ENCODE peak calls at places on chromosomes 4 and X, in six cellular contexts. One of them, this sample, is unnamed.

GRCh38 chrX:119605739-119606507 is at the start of gene NKRF:
- DNase-seq in dermis microvascular lymphatic vessel endothelial cell: peak; percentile 88
- DNase-seq in mesendoderm: peak; percentile 93
- DNase-seq in hippocampal formation: peak; percentile 78
- DNase-seq in heart right ventricle: peak; percentile 93
- DNase-seq in uterus: peak; percentile 94
- DNase-seq in this sample: peak; percentile 87

GRCh38 chr4:78293348-78293747 is 236.2 kb downstream of the FRAS1 start:
- DNase-seq in dermis microvascular lymphatic vessel endothelial cell: no peak
- DNase-seq in mesendoderm: no peak
- DNase-seq in hippocampal formation: no peak
- DNase-seq in heart right ventricle: no peak
- DNase-seq in uterus: no peak
- DNase-seq in this sample: no peak

GRCh38 chr4:98027827-98028226 is 115.4 kb downstream of the STPG2 start:
- DNase-seq in dermis microvascular lymphatic vessel endothelial cell: no peak
- DNase-seq in mesendoderm: peak; percentile 76
- DNase-seq in hippocampal formation: no peak
- DNase-seq in heart right ventricle: no peak
- DNase-seq in uterus: no peak
- DNase-seq in this sample: no peak

GRCh38 chr4:39697740-39698423 is at the start of gene UBE2K:
- DNase-seq in dermis microvascular lymphatic vessel endothelial cell: peak; percentile 88
- DNase-seq in mesendoderm: peak; percentile 93
- DNase-seq in hippocampal formation: peak; percentile 85
- DNase-seq in heart right ventricle: peak; percentile 86
- DNase-seq in uterus: peak; percentile 79
- DNase-seq in this sample: peak; percentile 85

GRCh38 chr4:185597532-185598188 is 62.4 kb upstream of the PDLIM3 start:
- DNase-seq in dermis microvascular lymphatic vessel endothelial cell: peak; percentile 86
- DNase-seq in mesendoderm: peak; percentile 82
- DNase-seq in hippocampal formation: peak; percentile 63
- DNase-seq in heart right ventricle: peak; percentile 82
- DNase-seq in uterus: peak; percentile 82
- DNase-seq in this sample: peak; percentile 73

GRCh38 chr4:183909187-183909586 is 4.1 kb downstream of the STOX2 start:
- DNase-seq in dermis microvascular lymphatic vessel endothelial cell: no peak
- DNase-seq in mesendoderm: no peak
- DNase-seq in hippocampal formation: no peak
- DNase-seq in heart right ventricle: no peak
- DNase-seq in uterus: no peak
- DNase-seq in this sample: no peak

GRCh38 chr4:125828316-125828715 is 513.6 kb downstream of the FAT4 start:
- DNase-seq in dermis microvascular lymphatic vessel endothelial cell: no peak
- DNase-seq in mesendoderm: no peak
- DNase-seq in hippocampal formation: no peak
- DNase-seq in heart right ventricle: no peak
- DNase-seq in uterus: no peak
- DNase-seq in this sample: no peak

GRCh38 chrX:43860646-43861370 is 21.4 kb downstream of the MAOB start:
- DNase-seq in dermis microvascular lymphatic vessel endothelial cell: peak; percentile 85
- DNase-seq in mesendoderm: no peak
- DNase-seq in hippocampal formation: no peak
- DNase-seq in heart right ventricle: peak; percentile 39
- DNase-seq in uterus: no peak
- DNase-seq in this sample: no peak

GRCh38 chrX:39755152-39756032 is 342.4 kb downstream of the BCOR start:
- DNase-seq in dermis microvascular lymphatic vessel endothelial cell: peak; percentile 93
- DNase-seq in mesendoderm: peak; percentile 86
- DNase-seq in hippocampal formation: no peak
- DNase-seq in heart right ventricle: peak; percentile 68
- DNase-seq in uterus: peak; percentile 91
- DNase-seq in this sample: peak; percentile 57

GRCh38 chr4:37471971-37472370 is 214.2 kb downstream of the RELL1 start:
- DNase-seq in dermis microvascular lymphatic vessel endothelial cell: no peak
- DNase-seq in mesendoderm: peak; percentile 21
- DNase-seq in hippocampal formation: no peak
- DNase-seq in heart right ventricle: no peak
- DNase-seq in uterus: no peak
- DNase-seq in this sample: no peak

GRCh38 chr4:169124661-169125060 is 114.6 kb upstream of the CBR4 start:
- DNase-seq in dermis microvascular lymphatic vessel endothelial cell: no peak
- DNase-seq in mesendoderm: no peak
- DNase-seq in hippocampal formation: no peak
- DNase-seq in heart right ventricle: no peak
- DNase-seq in uterus: no peak
- DNase-seq in this sample: no peak

GRCh38 chr4:103204114-103204513 is 6.0 kb upstream of the CENPE start:
- DNase-seq in dermis microvascular lymphatic vessel endothelial cell: no peak
- DNase-seq in mesendoderm: no peak
- DNase-seq in hippocampal formation: peak; percentile 0
- DNase-seq in heart right ventricle: no peak
- DNase-seq in uterus: no peak
- DNase-seq in this sample: no peak

GRCh38 chr4:176286728-176287127 is 17.7 kb upstream of the ASB5 start:
- DNase-seq in dermis microvascular lymphatic vessel endothelial cell: no peak
- DNase-seq in mesendoderm: no peak
- DNase-seq in hippocampal formation: no peak
- DNase-seq in heart right ventricle: no peak
- DNase-seq in uterus: no peak
- DNase-seq in this sample: no peak

GRCh38 chr4:139785356-139785755 is 119.7 kb downstream of the MGST2 start:
- DNase-seq in dermis microvascular lymphatic vessel endothelial cell: no peak
- DNase-seq in mesendoderm: no peak
- DNase-seq in hippocampal formation: no peak
- DNase-seq in heart right ventricle: no peak
- DNase-seq in uterus: no peak
- DNase-seq in this sample: no peak

GRCh38 chrX:2901367-2902036 is 27.6 kb downstream of the ARSD start:
- DNase-seq in dermis microvascular lymphatic vessel endothelial cell: no peak
- DNase-seq in mesendoderm: peak; percentile 55
- DNase-seq in hippocampal formation: no peak
- DNase-seq in heart right ventricle: no peak
- DNase-seq in uterus: no peak
- DNase-seq in this sample: no peak

GRCh38 chr4:177400030-177400429 is 42.2 kb downstream of the AGA start:
- DNase-seq in dermis microvascular lymphatic vessel endothelial cell: no peak
- DNase-seq in mesendoderm: no peak
- DNase-seq in hippocampal formation: no peak
- DNase-seq in heart right ventricle: no peak
- DNase-seq in uterus: no peak
- DNase-seq in this sample: no peak

GRCh38 chr4:187179086-187180070 is 455.7 kb upstream of the FAT1 start:
- DNase-seq in dermis microvascular lymphatic vessel endothelial cell: no peak
- DNase-seq in mesendoderm: peak; percentile 2
- DNase-seq in hippocampal formation: no peak
- DNase-seq in heart right ventricle: no peak
- DNase-seq in uterus: no peak
- DNase-seq in this sample: no peak

This sample was measured in H9.